ENCODE peak calls at places on chromosomes 6 and 20, in four cellular contexts. S, I, Z and V are unnamed samples.

GRCh38 chr20:63434599-63435378 is 37.7 kb downstream of the KCNQ2 start:
- DNase-seq in S (peak), I (peak), Z (peak), V (peak)

GRCh38 chr20:5489596-5489995 is 172.8 kb upstream of the PROKR2 start:
- DNase-seq in S (no peak), I (no peak), Z (no peak), V (no peak)

GRCh38 chr6:13593103-13593502 is 18.7 kb downstream of the SIRT5 start:
- DNase-seq in S (no peak), I (no peak), Z (no peak), V (no peak)

GRCh38 chr6:148608211-148608951 is 138.4 kb upstream of the UST start:
- DNase-seq in S (peak), I (peak), Z (peak), V (peak)

GRCh38 chr20:56386219-56386618 is 5.8 kb downstream of the AURKA start:
- DNase-seq in S (no peak), I (no peak), Z (no peak), V (no peak)

GRCh38 chr20:37365760-37366638 is 20.1 kb downstream of the SRC start:
- DNase-seq in S (no peak), I (no peak), Z (peak), V (no peak)

GRCh38 chr20:55054443-55054842 is 579.0 kb downstream of the DOK5 start:
- DNase-seq in S (no peak), I (peak), Z (no peak), V (no peak)

GRCh38 chr20:56430471-56430870 is 18.4 kb downstream of the CASS4 start:
- DNase-seq in S (no peak), I (no peak), Z (no peak), V (peak)

GRCh38 chr6:100775667-100776066 is 105.5 kb downstream of the ASCC3 start:
- DNase-seq in S (peak), I (no peak), Z (no peak), V (no peak)

GRCh38 chr6:142883011-142883410 is 62.0 kb downstream of the HIVEP2 start:
- DNase-seq in S (peak), I (no peak), Z (no peak), V (peak)

GRCh38 chr6:118086189-118086588 is 179.1 kb downstream of the SLC35F1 start:
- DNase-seq in S (no peak), I (no peak), Z (no peak), V (no peak)

GRCh38 chr20:22248052-22248667 is 336.2 kb downstream of the FOXA2 start:
- DNase-seq in S (peak), I (peak), Z (peak), V (no peak)

GRCh38 chr6:150297327-150298028 is 71.3 kb upstream of the IYD start:
- DNase-seq in S (peak), I (peak), Z (no peak), V (peak)

GRCh38 chr6:74549746-74550145 is 656.1 kb downstream of the COL12A1 start:
- DNase-seq in S (no peak), I (no peak), Z (no peak), V (no peak)

GRCh38 chr6:29676981-29677601 is 3.9 kb downstream of the ZFP57 start:
- DNase-seq in S (peak), I (peak), Z (no peak), V (peak)

GRCh38 chr6:39156763-39157162 is 41.8 kb upstream of the SAYSD1 start:
- DNase-seq in S (no peak), I (no peak), Z (no peak), V (no peak)

GRCh38 chr20:5122861-5123260 is 3.1 kb upstream of the PCNA start:
- DNase-seq in S (no peak), I (no peak), Z (no peak), V (peak)

GRCh38 chr6:41098366-41098765 is 25.6 kb downstream of the NFYA start:
- DNase-seq in S (peak), I (no peak), Z (no peak), V (peak)

GRCh38 chr6:131823276-131823902 is 15.6 kb downstream of the ENPP1 start:
- DNase-seq in S (no peak), I (no peak), Z (no peak), V (no peak)

GRCh38 chr6:82144852-82145332 is 102.7 kb downstream of the IBTK start:
- DNase-seq in S (peak), I (peak), Z (no peak), V (peak)

GRCh38 chr20:31835977-31836852 is 9.2 kb downstream of the FOXS1 start:
- DNase-seq in S (peak), I (peak), Z (no peak), V (peak)

GRCh38 chr6:35719407-35719829 is 17.4 kb upstream of the ARMC12 start:
- DNase-seq in S (no peak), I (no peak), Z (no peak), V (no peak)

GRCh38 chr6:35717449-35718353 is 19.1 kb upstream of the ARMC12 start:
- DNase-seq in S (no peak), I (no peak), Z (peak), V (no peak)

GRCh38 chr6:35719830-35720733 is 16.8 kb upstream of the ARMC12 start:
- DNase-seq in S (peak), I (peak), Z (peak), V (peak)

GRCh38 chr6:35718354-35718695 is 18.5 kb upstream of the ARMC12 start:
- DNase-seq in S (no peak), I (no peak), Z (no peak), V (no peak)

GRCh38 chr6:35718911-35719381 is 17.9 kb upstream of the ARMC12 start:
- DNase-seq in S (peak), I (no peak), Z (peak), V (no peak)
- H3K4me3 ChIP-seq in S (peak), I (no peak), Z (peak), V (no peak)

DNA sequence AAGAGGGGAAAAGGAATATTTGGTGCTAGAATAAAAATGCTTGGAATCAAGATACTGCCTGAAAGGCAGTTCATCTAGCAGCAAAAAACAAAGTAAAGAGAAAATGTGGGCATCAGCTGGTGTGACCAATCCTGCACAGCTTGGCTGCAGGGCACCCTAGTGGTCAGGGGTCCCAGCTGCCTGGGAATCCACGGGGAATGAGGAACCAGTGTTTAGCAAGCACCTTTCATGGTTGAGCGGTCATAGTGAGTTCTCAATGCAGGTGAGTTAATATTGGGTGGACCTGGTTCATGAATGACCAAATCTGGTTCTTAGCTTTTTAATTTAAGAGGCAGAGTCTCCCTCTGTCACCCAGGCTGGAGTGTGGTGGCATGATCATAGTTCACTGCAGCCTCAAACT is 53.3 kb downstream of the CAP2 start:
- DNase-seq in S (no peak), I (no peak), Z (no peak), V (no peak)
- TF ChIP-seq CTCF in S (no peak), I (no peak), Z (no peak), V (no peak)

DNA sequence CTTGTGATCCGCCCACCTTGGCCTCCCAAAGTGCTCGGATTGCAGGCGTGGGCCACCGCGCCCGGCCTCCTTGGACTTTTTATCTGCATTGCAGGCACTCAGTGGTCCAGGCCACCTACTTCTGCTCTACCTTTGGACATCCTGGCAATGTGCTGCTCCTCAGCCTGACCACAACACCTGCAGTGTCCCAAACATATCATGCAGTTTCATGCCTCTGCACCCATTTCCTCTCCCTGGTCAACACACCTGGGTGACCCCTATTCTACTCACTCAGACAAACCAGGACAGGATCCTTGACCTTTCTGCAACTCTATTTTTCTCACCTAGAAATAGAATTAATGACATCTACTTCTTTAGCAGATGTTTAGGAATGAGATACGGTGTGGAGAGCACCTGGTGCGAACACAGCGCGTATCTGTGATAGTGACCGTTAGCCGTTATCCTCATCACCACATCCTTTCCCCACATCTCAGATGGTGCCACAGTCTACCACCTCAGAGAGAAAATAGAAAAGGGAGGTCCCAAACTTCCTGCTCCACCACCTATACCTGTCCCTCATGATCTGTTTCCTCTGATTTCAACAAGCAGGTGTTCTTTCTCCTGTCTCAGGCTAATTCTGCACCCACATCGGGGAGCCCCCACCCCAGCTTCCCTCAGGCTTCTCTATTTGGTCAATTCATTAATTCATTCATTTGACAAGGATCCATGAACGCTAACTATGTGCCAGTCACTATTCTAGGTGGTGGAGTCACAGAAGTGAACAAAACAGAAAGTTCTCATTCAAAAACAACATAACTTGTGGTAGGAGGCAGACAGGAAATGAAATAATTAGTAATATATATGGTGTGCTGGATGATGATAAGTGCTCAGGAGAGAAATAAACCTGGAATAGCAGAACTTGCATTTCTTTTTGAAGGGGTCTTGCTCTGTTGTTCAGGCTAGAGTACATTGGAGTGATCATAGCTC is 4.3 kb upstream of the BTN3A2 start:
- DNase-seq in S (no peak), I (no peak), Z (peak), V (no peak)
- H3K4me3 ChIP-seq in S (no peak), I (no peak), Z (peak), V (no peak)

DNA sequence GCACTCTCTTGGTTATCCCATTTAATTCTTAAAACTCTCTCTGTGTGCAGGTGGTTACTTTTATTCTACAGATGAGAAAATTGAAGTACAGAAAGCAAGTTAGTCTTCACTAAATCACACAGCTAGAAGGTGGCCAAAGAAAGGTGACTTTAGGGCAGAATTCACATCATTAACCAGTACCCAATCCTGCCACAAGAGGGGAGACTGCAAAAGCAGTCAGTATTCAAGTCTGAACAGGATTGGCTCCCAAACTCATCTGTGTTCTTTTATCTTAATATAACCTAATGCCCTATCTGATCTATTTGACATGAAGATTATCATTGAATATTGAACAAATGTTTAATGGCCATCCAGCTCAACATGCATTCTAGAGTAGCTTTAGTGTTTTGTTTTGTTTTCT is 225.3 kb upstream of the FAM83B start:
- DNase-seq in S (peak), I (peak), Z (no peak), V (peak)
- TF ChIP-seq CTCF in S (peak), I (peak), Z (no peak), V (peak)

DNA sequence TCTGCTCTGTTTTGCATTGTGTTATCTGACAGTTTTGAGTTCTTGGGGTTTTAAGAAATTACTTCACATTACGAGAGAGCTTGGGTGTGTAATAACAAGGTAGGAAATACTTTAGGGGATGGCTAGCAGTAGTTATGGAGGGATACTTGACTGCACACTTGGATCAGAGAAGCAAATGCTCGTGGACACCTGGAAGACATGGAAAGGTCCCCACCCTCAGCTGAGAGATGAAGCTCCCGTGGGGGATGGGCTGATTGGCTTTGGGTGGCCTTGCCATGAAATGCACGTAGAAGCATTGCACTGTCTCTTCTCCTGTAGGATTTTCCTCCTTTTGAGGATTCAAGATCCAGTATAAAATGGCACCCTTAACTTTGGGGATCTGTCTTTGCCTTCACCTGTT is 61.5 kb upstream of the UNC93A start:
- DNase-seq in S (no peak), I (no peak), Z (no peak), V (no peak)
- H3K4me3 ChIP-seq in S (no peak), I (no peak), Z (no peak), V (no peak)

GRCh38 chr6:158850807-158851115 is 31.6 kb upstream of the EZR start:
- DNase-seq in S (peak), I (no peak), Z (no peak), V (peak)

GRCh38 chr6:158847012-158847529 is 27.9 kb upstream of the EZR start:
- DNase-seq in S (peak), I (no peak), Z (no peak), V (no peak)

GRCh38 chr6:158849899-158850806 is 31.0 kb upstream of the EZR start:
- DNase-seq in S (peak), I (peak), Z (no peak), V (peak)

GRCh38 chr6:158848441-158848840 is 29.3 kb upstream of the EZR start:
- DNase-seq in S (no peak), I (peak), Z (no peak), V (no peak)

GRCh38 chr6:158847786-158848185 is 28.6 kb upstream of the EZR start:
- DNase-seq in S (no peak), I (peak), Z (no peak), V (no peak)
- TF ChIP-seq CTCF in S (no peak), I (no peak), Z (no peak), V (no peak)

DNA sequence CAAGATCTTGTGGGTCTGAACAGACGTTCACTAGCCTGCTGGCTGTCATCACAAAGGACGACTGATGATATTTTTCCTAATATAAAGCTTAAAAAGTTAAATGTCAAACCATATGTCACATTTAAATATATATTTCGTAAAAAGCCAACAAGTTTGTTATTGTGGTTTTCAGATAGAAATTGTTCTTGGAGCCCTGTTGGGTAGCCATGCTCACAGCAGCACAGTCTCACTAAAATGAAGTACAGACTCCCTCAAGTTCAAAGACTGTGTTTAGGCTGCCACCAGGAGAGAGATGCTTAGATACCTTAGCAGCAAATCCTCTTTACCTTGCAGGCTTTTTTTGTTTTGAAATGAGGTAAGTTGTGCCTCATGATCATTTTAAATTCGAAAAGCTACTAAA is 17.8 kb downstream of the EEF1E1 start:
- DNase-seq in S (peak), I (peak), Z (no peak), V (peak)
- H3K4me3 ChIP-seq in S (no peak), I (no peak), Z (no peak), V (no peak)

GRCh38 chr6:136956590-136957573 is 34.8 kb downstream of the SLC35D3 start:
- DNase-seq in S (no peak), I (no peak), Z (peak), V (peak)
- TF ChIP-seq CTCF in S (no peak), I (no peak), Z (no peak), V (no peak)